ENCODE peak calls at places on chromosome 16, in six cellular contexts. F is right atrium auricular region, T is GM12865, E is lower leg skin, O is neural progenitor cell, K is cardiac fibroblast. I is an unnamed sample.

GRCh38 chr16:66554492-66554891 is 2.1 kb downstream of the CKLF start:
- DNase-seq in F (no peak), T (no peak), E (no peak), O (no peak), K (no peak), I (no peak)

GRCh38 chr16:67804853-67805542 is 1.4 kb downstream of the RANBP10 start:
- DNase-seq in F (no peak), T (peak; percentile 31), E (no peak), O (no peak), K (no peak), I (no peak)

GRCh38 chr16:19882641-19883040 is 2.0 kb downstream of the GPRC5B start:
- DNase-seq in F (no peak), T (no peak), E (no peak), O (peak; percentile 81), K (no peak), I (no peak)

GRCh38 chr16:10386517-10387377 is 886 bp downstream of the ATF7IP2 start:
- DNase-seq in F (no peak), T (peak; percentile 47), E (no peak), O (no peak), K (peak; percentile 8), I (peak; percentile 26)

GRCh38 chr16:67243481-67243880 is 3.8 kb downstream of the FHOD1 start:
- DNase-seq in F (no peak), T (no peak), E (no peak), O (no peak), K (no peak), I (no peak)

GRCh38 chr16:87780385-87780989 is 14.7 kb upstream of the KLHDC4 start:
- DNase-seq in F (no peak), T (peak; percentile 91), E (no peak), O (no peak), K (peak; percentile 57), I (peak; percentile 65)

GRCh38 chr16:59039066-59039465 is 304.9 kb upstream of the GOT2 start:
- DNase-seq in F (no peak), T (no peak), E (no peak), O (no peak), K (no peak), I (no peak)

GRCh38 chr16:19645557-19645981 is 72.5 kb downstream of the KNOP1 start:
- DNase-seq in F (peak; percentile 91), T (no peak), E (no peak), O (no peak), K (peak; percentile 52), I (no peak)

GRCh38 chr16:11353158-11353557 is 7.9 kb downstream of the RMI2 start:
- DNase-seq in F (no peak), T (no peak), E (no peak), O (no peak), K (no peak), I (no peak)

GRCh38 chr16:88686439-88687253 is at the start of gene SNAI3:
- DNase-seq in F (peak; percentile 73), T (peak; percentile 87), E (peak; percentile 96), O (peak; percentile 95), K (peak; percentile 39), I (peak; percentile 98)

GRCh38 chr16:75432828-75433731 is at the start of gene CFDP1:
- DNase-seq in F (peak; percentile 97), T (peak; percentile 96), E (peak; percentile 99), O (peak; percentile 99), K (peak; percentile 95), I (peak; percentile 97)
- TF ChIP-seq CTCF in F (no peak), T (peak; percentile 5), E (no peak), O (no peak), K (no peak), I (no peak)

GRCh38 chr16:595942-596735 is 6.3 kb downstream of the RAB40C start:
- DNase-seq in F (no peak), T (no peak), E (no peak), O (no peak), K (no peak), I (no peak)

GRCh38 chr16:596736-597060 is 6.8 kb downstream of the RAB40C start:
- DNase-seq in F (no peak), T (no peak), E (no peak), O (no peak), K (no peak), I (no peak)

GRCh38 chr16:603221-603620 is 13.4 kb downstream of the RAB40C start:
- DNase-seq in F (no peak), T (no peak), E (no peak), O (no peak), K (no peak), I (no peak)

GRCh38 chr16:598823-599739 is 9.2 kb downstream of the RAB40C start:
- DNase-seq in F (no peak), T (no peak), E (no peak), O (no peak), K (no peak), I (no peak)

GRCh38 chr16:600781-601180 is 10.9 kb downstream of the RAB40C start:
- DNase-seq in F (no peak), T (no peak), E (no peak), O (peak; percentile 50), K (peak; percentile 20), I (no peak)
- TF ChIP-seq CTCF in F (no peak), T (no peak), E (no peak), O (peak; percentile 47), K (peak; percentile 29), I (peak; percentile 29)

DNA sequence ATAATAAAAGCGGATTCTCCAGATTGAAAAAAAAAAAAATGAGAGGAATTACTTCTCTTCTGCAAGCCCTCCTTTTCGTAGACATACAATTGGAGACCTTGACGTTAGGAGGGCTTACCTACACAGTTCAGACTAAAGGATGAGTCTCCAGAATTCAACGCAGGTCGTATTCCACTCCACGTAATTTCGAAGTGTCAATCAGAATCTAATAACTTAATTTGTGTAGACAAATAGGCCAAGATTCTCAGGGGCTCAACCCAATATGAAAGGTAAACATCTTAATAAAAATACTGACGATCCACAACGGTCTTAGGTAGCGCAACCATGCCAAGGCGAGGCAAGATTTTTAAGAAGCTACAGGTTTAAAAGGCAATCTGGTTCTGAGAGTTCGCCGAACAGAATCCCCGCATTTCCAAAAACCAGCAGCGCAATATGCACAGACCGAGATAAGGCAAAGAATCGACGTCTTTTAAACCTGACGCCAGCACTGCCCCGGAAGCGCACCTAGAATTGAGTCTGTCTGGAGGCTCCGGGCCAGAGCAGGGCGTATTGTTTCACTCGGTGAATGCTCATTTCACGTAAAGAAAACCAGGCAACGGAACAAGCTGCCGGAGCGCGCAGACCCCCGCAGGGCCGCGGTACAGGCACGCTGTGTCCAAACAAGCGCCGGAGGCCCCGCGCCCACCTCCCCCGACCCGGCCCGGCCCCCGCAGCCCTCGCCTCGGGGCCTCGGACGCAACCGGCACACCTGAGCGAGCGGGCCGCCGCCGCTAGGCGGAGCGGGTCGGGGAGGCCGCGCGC is 623 bp downstream of the MBTPS1 start:
- DNase-seq in F (no peak), T (peak; percentile 74), E (peak; percentile 91), O (no peak), K (peak; percentile 42), I (peak; percentile 57)
- TF ChIP-seq CTCF in F (no peak), T (peak; percentile 45), E (no peak), O (peak; percentile 60), K (no peak), I (peak; percentile 37)

GRCh38 chr16:3094289-3095027 is 4.6 kb downstream of the ZSCAN10 start:
- DNase-seq in F (no peak), T (peak; percentile 77), E (no peak), O (peak; percentile 68), K (peak; percentile 69), I (peak; percentile 78)
- TF ChIP-seq CTCF in F (no peak), T (peak; percentile 74), E (no peak), O (peak; percentile 85), K (peak; percentile 75), I (peak; percentile 66)

DNA sequence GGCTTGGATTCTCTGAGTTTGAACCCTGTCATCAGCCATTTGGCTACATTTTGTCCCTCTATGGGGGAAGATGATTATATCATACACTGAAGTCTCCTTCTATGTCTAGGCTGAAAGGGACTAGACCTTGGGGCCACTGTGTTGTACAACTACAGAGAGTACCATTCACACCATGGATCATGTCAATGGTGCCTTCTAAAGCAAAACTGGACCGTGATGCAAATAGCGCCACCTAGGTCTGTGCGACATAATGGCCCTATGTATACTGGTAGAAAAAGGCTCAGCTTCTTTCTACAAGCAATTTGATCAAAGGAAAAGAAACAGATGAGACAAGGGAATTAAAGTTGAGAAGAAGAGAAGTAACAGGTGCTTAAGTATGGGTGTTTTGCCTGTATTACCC is 100.7 kb downstream of the LYRM1 start:
- DNase-seq in F (no peak), T (peak; percentile 37), E (no peak), O (peak; percentile 63), K (peak; percentile 45), I (peak; percentile 31)
- TF ChIP-seq CTCF in F (no peak), T (peak; percentile 51), E (no peak), O (peak; percentile 75), K (peak; percentile 48), I (peak; percentile 56)

DNA sequence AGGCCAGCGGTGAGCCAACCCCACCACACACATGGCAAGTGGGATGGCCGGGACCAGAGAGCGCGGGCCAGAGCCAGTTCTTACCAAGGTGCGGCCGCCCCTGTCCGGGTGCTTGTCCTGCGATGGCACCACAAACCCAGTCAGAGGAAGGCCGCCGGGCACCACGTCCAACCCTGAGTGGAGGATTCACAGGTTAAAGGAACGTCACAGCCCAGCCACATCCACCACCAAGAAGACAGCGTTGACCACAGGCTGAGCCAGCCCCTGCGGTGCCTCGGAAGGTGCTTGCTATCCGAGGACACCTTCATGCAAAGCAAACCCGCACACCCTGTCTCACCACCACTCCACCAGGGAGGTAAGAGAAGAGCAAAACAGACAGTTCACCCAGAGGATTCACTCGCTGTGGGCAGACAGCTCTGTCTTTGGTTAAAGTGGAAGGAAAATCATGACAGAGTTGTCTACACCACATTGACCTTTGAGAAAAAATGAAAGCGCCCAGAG is 15.8 kb downstream of the SLX4 start:
- DNase-seq in F (no peak), T (no peak), E (no peak), O (no peak), K (no peak), I (no peak)
- TF ChIP-seq CTCF in F (no peak), T (no peak), E (no peak), O (no peak), K (no peak), I (no peak)

GRCh38 chr16:26709754-26710153 is 357.0 kb upstream of the C16orf82 start:
- DNase-seq in F (no peak), T (no peak), E (no peak), O (no peak), K (no peak), I (no peak)

GRCh38 chr16:26705346-26705745 is 361.4 kb upstream of the C16orf82 start:
- DNase-seq in F (no peak), T (no peak), E (no peak), O (no peak), K (no peak), I (no peak)

GRCh38 chr16:26710475-26710874 is 356.3 kb upstream of the C16orf82 start:
- DNase-seq in F (no peak), T (no peak), E (no peak), O (no peak), K (no peak), I (no peak)

DNA sequence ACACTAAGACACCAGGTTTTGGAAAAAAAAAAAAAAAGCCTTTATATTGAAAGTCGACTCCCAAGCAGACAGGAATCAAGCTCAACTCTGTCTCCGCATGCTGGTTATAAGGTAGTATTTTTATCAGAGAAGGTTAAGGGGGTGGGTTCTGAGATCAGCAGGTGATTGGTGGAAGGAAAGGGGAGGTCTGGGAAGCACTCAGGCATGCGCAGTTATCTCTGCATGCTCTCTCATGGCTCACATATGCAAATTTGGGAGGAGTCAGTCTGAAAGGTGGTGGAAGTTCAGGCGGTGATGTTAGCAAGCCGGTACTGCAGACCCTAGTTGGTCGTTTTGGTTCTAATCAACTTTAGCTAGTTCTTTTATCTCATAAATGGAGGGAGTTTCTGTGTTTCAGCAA is 357.6 kb upstream of the C16orf82 start:
- DNase-seq in F (peak; percentile 26), T (peak; percentile 9), E (no peak), O (no peak), K (no peak), I (no peak)
- TF ChIP-seq CTCF in F (no peak), T (no peak), E (no peak), O (no peak), K (no peak), I (no peak)

GRCh38 chr16:85562102-85562786 is 50.9 kb upstream of the GSE1 start:
- DNase-seq in F (no peak), T (no peak), E (no peak), O (no peak), K (no peak), I (no peak)
- TF ChIP-seq CTCF in F (no peak), T (no peak), E (no peak), O (no peak), K (no peak), I (no peak)

I was measured in GM13977.